ENCODE peak calls at places on chromosomes 3 and 15, in four cellular contexts. R, L, G and Q are unnamed samples.

GRCh38 chr3:189165092-189165491 is 6.7 kb upstream of the TPRG1 start:
- DNase-seq in R (no peak), L (no peak), G (peak), Q (no peak)

GRCh38 chr3:171557173-171557572 is 97.0 kb upstream of the TNIK start:
- DNase-seq in R (no peak), L (no peak), G (no peak), Q (no peak)

GRCh38 chr3:139653582-139653981 is 24.2 kb downstream of the NMNAT3 start:
- DNase-seq in R (no peak), L (no peak), G (peak), Q (no peak)

GRCh38 chr3:57592306-57592705 is 4.8 kb downstream of the ARF4 start:
- DNase-seq in R (no peak), L (no peak), G (no peak), Q (no peak)

GRCh38 chr15:90451215-90451850 is 63.3 kb downstream of the IQGAP1 start:
- DNase-seq in R (no peak), L (peak), G (peak), Q (no peak)

GRCh38 chr15:68615811-68616210 is 37.0 kb downstream of the CORO2B start:
- DNase-seq in R (no peak), L (no peak), G (no peak), Q (no peak)

GRCh38 chr3:134618473-134618860 is 32.4 kb downstream of the KY start:
- DNase-seq in R (no peak), L (no peak), G (no peak), Q (no peak)

GRCh38 chr3:47065681-47066080 is 86.2 kb downstream of the NBEAL2 start:
- DNase-seq in R (no peak), L (no peak), G (no peak), Q (no peak)

GRCh38 chr3:175288616-175289015 is 429.5 kb downstream of the NAALADL2 start:
- DNase-seq in R (no peak), L (no peak), G (no peak), Q (no peak)

GRCh38 chr15:71974211-71974610 is 143.7 kb downstream of the MYO9A start:
- DNase-seq in R (no peak), L (no peak), G (no peak), Q (no peak)

GRCh38 chr3:101351834-101352233 is 31.5 kb upstream of the IMPG2 start:
- DNase-seq in R (no peak), L (peak), G (no peak), Q (no peak)

GRCh38 chr15:87263844-87264243 is 992.7 kb downstream of the NTRK3 start:
- DNase-seq in R (no peak), L (no peak), G (no peak), Q (no peak)

GRCh38 chr3:63791974-63792373 is 27.1 kb upstream of the C3orf49 start:
- DNase-seq in R (no peak), L (peak), G (peak), Q (no peak)

GRCh38 chr3:126005951-126006350 is 37.0 kb downstream of the ROPN1B start:
- DNase-seq in R (no peak), L (peak), G (no peak), Q (no peak)

GRCh38 chr3:142863010-142863787 is 25.7 kb downstream of the PCOLCE2 start:
- DNase-seq in R (no peak), L (peak), G (no peak), Q (no peak)

GRCh38 chr3:178170698-178171535 is 365.3 kb upstream of the KCNMB2 start:
- DNase-seq in R (no peak), L (peak), G (no peak), Q (no peak)

GRCh38 chr15:48627260-48627969 is 18.1 kb downstream of the FBN1 start:
- DNase-seq in R (no peak), L (peak), G (no peak), Q (no peak)

GRCh38 chr3:131794766-131795381 is 239.9 kb downstream of the CPNE4 start:
- DNase-seq in R (no peak), L (peak), G (peak), Q (no peak)

GRCh38 chr15:67011620-67012005 is 53.8 kb upstream of the SMAD3 start:
- DNase-seq in R (no peak), L (no peak), G (no peak), Q (no peak)

GRCh38 chr3:114848643-114849350 is 298.3 kb downstream of the ZBTB20 start:
- DNase-seq in R (no peak), L (no peak), G (no peak), Q (no peak)

GRCh38 chr3:193638833-193639232 is 45.8 kb downstream of the OPA1 start:
- DNase-seq in R (no peak), L (no peak), G (no peak), Q (no peak)

GRCh38 chr15:100495861-100496260 is 32.9 kb downstream of the CERS3 start:
- DNase-seq in R (no peak), L (no peak), G (no peak), Q (no peak)

GRCh38 chr15:51879555-51879954 is 50.1 kb downstream of the TMOD3 start:
- DNase-seq in R (no peak), L (no peak), G (no peak), Q (no peak)

GRCh38 chr15:30990451-30991300 is 752 bp downstream of the MTMR10 start:
- DNase-seq in R (no peak), L (peak), G (no peak), Q (no peak)

GRCh38 chr3:176906046-176906905 is 291.0 kb downstream of the TBL1XR1 start:
- DNase-seq in R (no peak), L (no peak), G (peak), Q (no peak)